ENCODE peak calls at places on chromosomes 13 and 19, in four cellular contexts. V is body of pancreas, X is cardiac muscle cell, B is AG04450. U is an unnamed sample.

GRCh38 chr13:83019986-83020385 is 862.3 kb downstream of the SLITRK1 start:
- DNase-seq in V (no peak), X (peak; percentile 5), B (no peak), U (no peak)

GRCh38 chr13:35684432-35684831 is 207.9 kb upstream of the MAB21L1 start:
- DNase-seq in V (no peak), X (no peak), B (no peak), U (no peak)

GRCh38 chr13:84917252-84917878 is 881.9 kb downstream of the SLITRK6 start:
- DNase-seq in V (no peak), X (peak; percentile 30), B (no peak), U (peak; percentile 4)

GRCh38 chr19:57887195-57887941 is 1.5 kb downstream of the ZNF814 start:
- DNase-seq in V (no peak), X (peak; percentile 53), B (no peak), U (no peak)

GRCh38 chr13:34708914-34709313 is 233.2 kb upstream of the NBEA start:
- DNase-seq in V (no peak), X (no peak), B (no peak), U (no peak)

GRCh38 chr19:38534574-38534973 is 83.2 kb downstream of the MAP4K1 start:
- DNase-seq in V (no peak), X (no peak), B (no peak), U (no peak)

GRCh38 chr19:41808663-41809566 is 12.5 kb downstream of the CEACAM3 start:
- DNase-seq in V (no peak), X (no peak), B (no peak), U (no peak)

GRCh38 chr13:40375522-40376171 is 290.8 kb downstream of the FOXO1 start:
- DNase-seq in V (no peak), X (peak; percentile 27), B (no peak), U (no peak)

GRCh38 chr19:17158584-17158983 is 56.6 kb upstream of the USE1 start:
- DNase-seq in V (no peak), X (no peak), B (no peak), U (no peak)

GRCh38 chr13:94263038-94263437 is 216.4 kb downstream of the DCT start:
- DNase-seq in V (no peak), X (no peak), B (no peak), U (no peak)

DNA sequence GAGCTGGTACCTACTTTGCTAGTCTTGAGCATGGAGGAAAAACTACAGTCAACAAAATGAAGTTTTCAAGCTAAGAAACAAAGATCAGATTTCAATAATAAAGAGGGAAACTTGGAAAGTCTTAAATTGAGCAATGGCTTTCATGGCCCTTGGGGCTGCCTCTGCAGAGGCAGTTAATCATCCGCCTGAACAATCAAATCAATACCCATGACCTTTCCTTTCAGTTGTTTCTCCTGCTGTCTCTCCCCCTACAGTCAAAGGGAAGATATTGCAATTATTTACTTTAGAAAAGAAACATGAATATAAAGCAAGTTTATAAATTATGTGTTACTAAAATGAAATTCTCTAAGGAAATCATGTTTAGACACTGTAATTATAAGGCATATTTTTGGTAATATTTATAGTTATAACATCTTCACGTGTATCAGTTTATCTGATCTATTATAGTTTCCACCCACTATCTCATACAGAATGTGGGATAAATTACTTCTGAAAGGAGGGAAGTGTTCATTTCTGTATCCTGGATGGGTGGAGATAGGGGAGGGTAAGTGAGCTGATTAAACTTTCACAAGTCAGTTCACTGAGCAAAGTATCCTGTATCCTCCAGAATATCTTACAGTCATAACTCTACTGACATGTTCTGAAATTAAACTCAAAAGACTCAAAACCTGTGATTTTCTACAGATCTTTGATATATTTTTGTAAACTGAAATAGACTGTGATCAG is 72.4 kb upstream of the TSC22D1 start:
- DNase-seq in V (no peak), X (peak; percentile 22), B (no peak), U (no peak)
- TF ChIP-seq CTCF in V (peak; percentile 58), X (peak; percentile 41), B (peak; percentile 28), U (peak; percentile 39)

GRCh38 chr13:49877629-49878218 is 58.4 kb downstream of the SPRYD7 start:
- DNase-seq in V (no peak), X (no peak), B (no peak), U (no peak)
- H3K27me3 ChIP-seq in V (no peaks in the 10 kb centered on the region), X (no peaks in the 10 kb centered on the region), B (no peaks in the 10 kb centered on the region), U (no peaks in the 10 kb centered on the region)

GRCh38 chr13:96391606-96392005 is 301.7 kb downstream of the HS6ST3 start:
- DNase-seq in V (no peak), X (no peak), B (no peak), U (no peak)
- H3K4me3 ChIP-seq in V (no peak overlapping the region), X (no peak overlapping the region), B (no peak overlapping the region), U (no peak overlapping the region)

GRCh38 chr13:46996316-46996715 is 99.5 kb upstream of the HTR2A start:
- DNase-seq in V (no peak), X (no peak), B (no peak), U (no peak)
- TF ChIP-seq CTCF in V (no peak), X (no peak), B (no peak), U (no peak)

GRCh38 chr19:768424-768823 is 17.5 kb downstream of the MISP start:
- DNase-seq in V (no peak), X (peak; percentile 90), B (peak; percentile 51), U (peak; percentile 75)

GRCh38 chr19:763181-763580 is 12.3 kb downstream of the MISP start:
- DNase-seq in V (no peak), X (no peak), B (no peak), U (no peak)

GRCh38 chr19:764301-764700 is 13.4 kb downstream of the MISP start:
- DNase-seq in V (no peak), X (no peak), B (no peak), U (no peak)

GRCh38 chr19:763869-764268 is 13.0 kb downstream of the MISP start:
- DNase-seq in V (no peak), X (no peak), B (no peak), U (no peak)

DNA sequence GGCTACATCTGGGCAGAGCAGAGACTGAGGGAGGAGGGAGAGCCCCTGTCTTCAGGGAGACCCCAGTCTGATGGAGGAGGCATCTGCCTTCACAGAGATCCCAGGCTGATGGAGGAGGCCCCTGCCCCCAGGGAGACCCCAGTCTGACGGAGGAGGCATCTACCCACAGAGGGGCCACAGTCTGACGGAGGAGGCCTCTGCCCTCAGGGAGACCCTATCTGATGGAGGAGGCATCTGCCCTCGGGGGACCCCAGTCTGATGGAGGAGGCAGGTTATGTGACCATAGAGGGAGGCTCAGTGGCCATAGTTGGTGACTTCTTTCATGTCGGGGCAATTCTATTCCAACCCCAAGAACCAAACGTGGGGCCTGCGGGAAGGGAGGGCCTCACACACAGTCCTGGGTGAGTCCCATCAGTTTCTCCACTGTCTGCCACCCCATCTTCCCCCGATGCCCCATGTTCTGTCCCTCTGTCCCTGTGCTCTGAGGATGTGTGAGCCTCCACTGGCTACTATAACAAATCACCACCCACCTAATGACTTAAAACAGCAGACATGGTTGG is 14.3 kb downstream of the MISP start:
- DNase-seq in V (no peak), X (no peak), B (no peak), U (no peak)
- H3K27me3 ChIP-seq in V (no peaks in the 10 kb centered on the region), X (no peaks in the 10 kb centered on the region), B (no peaks in the 10 kb centered on the region), U (no peaks in the 10 kb centered on the region)

DNA sequence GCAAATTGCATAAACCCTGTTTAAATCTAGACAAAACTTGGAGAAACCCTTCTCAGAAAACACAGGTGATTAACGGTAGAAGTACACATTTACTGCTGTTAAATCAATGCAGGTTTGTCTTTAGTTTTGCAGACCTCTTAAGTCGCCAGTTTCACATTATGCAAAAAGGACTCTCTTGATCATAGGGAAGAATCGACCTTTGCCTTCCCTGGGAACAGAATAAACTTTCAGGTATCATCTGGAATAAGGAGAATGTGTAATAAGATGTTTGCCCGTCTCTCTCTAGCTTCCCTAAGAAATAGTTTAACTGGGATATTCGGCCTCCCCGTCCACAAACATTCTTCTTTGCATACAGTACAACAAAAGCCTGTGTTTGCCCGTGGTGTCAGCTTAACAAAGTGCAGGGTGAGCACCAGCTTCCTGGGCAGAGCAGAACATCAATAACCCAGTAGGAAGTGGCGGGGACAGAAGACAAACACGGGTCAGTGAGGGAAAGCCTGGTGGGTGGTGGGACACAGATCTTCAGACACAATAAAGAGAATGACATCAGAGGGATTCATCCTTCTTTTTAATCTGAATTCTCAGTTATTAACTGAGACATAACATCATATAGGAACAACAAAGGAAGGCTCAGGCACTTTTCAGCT is 1077.7 kb upstream of the SLC10A2 start:
- DNase-seq in V (peak; percentile 12), X (no peak), B (no peak), U (no peak)
- H3K4me3 ChIP-seq in V (no peak overlapping the region), X (no peak overlapping the region), B (no peak overlapping the region), U (no peak overlapping the region)

GRCh38 chr19:47381121-47381520 is 32.0 kb downstream of the DHX34 start:
- DNase-seq in V (no peak), X (no peak), B (no peak), U (no peak)
- TF ChIP-seq CTCF in V (no peak), X (no peak), B (no peak), U (no peak)

GRCh38 chr13:99963832-99964339 is 7.7 kb downstream of the ZIC5 start:
- DNase-seq in V (no peak), X (no peak), B (no peak), U (no peak)
- H3K27me3 ChIP-seq in V (peaks cover 23% of the 10 kb centered on the region), X (peaks cover 84% of the 10 kb centered on the region), B (peaks cover 67% of the 10 kb centered on the region), U (peaks cover 43% of the 10 kb centered on the region)